ENCODE peak calls at places on chromosomes 16 and 17, in nine cellular contexts. J is iPS-NIHi11; P is NAMALWA; T is A549; L is AG04450; V is stimulated activated CD4-positive, alpha-beta T cell treated with anti-CD3 and anti-CD28 coated beads, Interleukin-4, amount 100 ng/mL, for 4 hours; G is amniotic epithelial cell; X is HTR-8/SVneo; A is H4. M is an unnamed sample.

GRCh38 chr17:29115435-29115834 is 64.8 kb downstream of the MYO18A start:
- DNase-seq in L (no peak), V (no peak), P (no peak), X (no peak), T (no peak), G (no peak), J (no peak), A (no peak), M (no peak)

GRCh38 chr17:43945074-43945824 is 3.0 kb upstream of the PPY start:
- DNase-seq in L (no peak), V (no peak), A (peak; percentile 27), J (no peak), T (no peak), X (no peak), G (peak; percentile 11), P (no peak), M (no peak)

GRCh38 chr17:63911657-63912100 is 621 bp upstream of the CSHL1 start:
- DNase-seq in P (peak; percentile 68), J (peak; percentile 81), L (no peak), V (peak; percentile 53), T (peak; percentile 41), G (peak; percentile 13), A (no peak), X (peak; percentile 73), M (peak; percentile 26)

GRCh38 chr17:16937431-16937830 is 34.5 kb downstream of the TNFRSF13B start:
- DNase-seq in P (no peak), L (no peak), J (no peak), G (no peak), X (no peak), V (no peak), A (no peak), T (no peak), M (no peak)

GRCh38 chr17:5770556-5771270 is 186.4 kb upstream of the NLRP1 start:
- DNase-seq in X (no peak), A (no peak), V (no peak), L (no peak), P (no peak), G (no peak), T (no peak), J (no peak), M (no peak)

GRCh38 chr16:85651822-85652430 is 36.8 kb downstream of the GINS2 start:
- DNase-seq in X (no peak), V (no peak), P (no peak), J (no peak), A (no peak), G (no peak), T (peak; percentile 61), L (no peak), M (no peak)

GRCh38 chr16:69522041-69522578 is 43.7 kb upstream of the NFAT5 start:
- DNase-seq in P (no peak), A (no peak), X (no peak), V (no peak), L (no peak), G (no peak), T (no peak), J (no peak), M (no peak)

GRCh38 chr16:252366-253337 is 18.0 kb downstream of the FAM234A start:
- DNase-seq in G (no peak), T (no peak), A (no peak), P (no peak), X (no peak), L (no peak), J (no peak), V (peak; percentile 12), M (no peak)

M was measured in NCI-H1092 treated with DMSO at 0.1 percent for 48 hours.